ENCODE peak calls at places on chromosomes 6 and 20, in six cellular contexts. T is K562, L is SK-N-SH, G is A549, H is HepG2, X is GM12878. I is an unnamed sample.

GRCh38 chr6:138088307-138088744 is 18.9 kb downstream of the PERP start:
- DNase-seq in T (no peak), L (no peak), G (peak), H (peak), X (no peak), I (peak)

GRCh38 chr6:106883808-106884262 is 90.7 kb downstream of the CD24 start:
- DNase-seq in T (peak), L (peak), G (peak), H (peak), X (no peak), I (no peak)

GRCh38 chr6:11083491-11083890 is 10.1 kb upstream of the SMIM13 start:
- DNase-seq in T (no peak), L (no peak), G (no peak), H (no peak), X (no peak), I (peak)

GRCh38 chr20:47989957-47990356 is 204.7 kb upstream of the SULF2 start:
- DNase-seq in T (no peak), L (peak), G (no peak), H (no peak), X (no peak), I (no peak)

GRCh38 chr20:14333734-14334133 is 3.7 kb downstream of the FLRT3 start:
- DNase-seq in T (no peak), L (no peak), G (no peak), H (no peak), X (no peak), I (no peak)

GRCh38 chr6:75611702-75612375 is 10.2 kb downstream of the SENP6 start:
- DNase-seq in T (no peak), L (no peak), G (no peak), H (no peak), X (no peak), I (peak)

GRCh38 chr6:170279977-170280688 is 10.7 kb downstream of the DLL1 start:
- DNase-seq in T (peak), L (peak), G (peak), H (no peak), X (no peak), I (peak)

GRCh38 chr6:7324520-7324919 is 11.5 kb upstream of the SSR1 start:
- DNase-seq in T (no peak), L (no peak), G (no peak), H (no peak), X (no peak), I (no peak)

GRCh38 chr20:50191065-50191565 is 485 bp downstream of the CEBPB start:
- DNase-seq in T (peak), L (no peak), G (no peak), H (no peak), X (no peak), I (no peak)

GRCh38 chr20:21601799-21602198 is 87.9 kb upstream of the NKX2-2 start:
- DNase-seq in T (no peak), L (no peak), G (no peak), H (no peak), X (no peak), I (no peak)

GRCh38 chr20:51938557-51939324 is 136.4 kb upstream of the SALL4 start:
- DNase-seq in T (no peak), L (no peak), G (no peak), H (no peak), X (no peak), I (peak)

GRCh38 chr20:49161428-49162152 is 26.5 kb downstream of the STAU1 start:
- DNase-seq in T (no peak), L (no peak), G (no peak), H (peak), X (no peak), I (no peak)

GRCh38 chr6:165649701-165650137 is 13.3 kb downstream of the PDE10A start:
- DNase-seq in T (no peak), L (peak), G (no peak), H (no peak), X (no peak), I (peak)

GRCh38 chr6:130026859-130027258 is 8.5 kb downstream of the L3MBTL3 start:
- DNase-seq in T (no peak), L (no peak), G (no peak), H (no peak), X (no peak), I (peak)

GRCh38 chr20:45358282-45359068 is 4.5 kb upstream of the SYS1 start:
- DNase-seq in T (peak), L (no peak), G (no peak), H (peak), X (no peak), I (peak)

GRCh38 chr20:24314053-24314452 is 155.4 kb upstream of the SYNDIG1 start:
- DNase-seq in T (no peak), L (no peak), G (no peak), H (no peak), X (no peak), I (no peak)

GRCh38 chr6:31293343-31293742 is 21.5 kb upstream of the HLA-C start:
- DNase-seq in T (no peak), L (no peak), G (no peak), H (peak), X (no peak), I (peak)

GRCh38 chr6:34484391-34484790 is 18.5 kb downstream of the PACSIN1 start:
- DNase-seq in T (no peak), L (no peak), G (no peak), H (no peak), X (no peak), I (no peak)

GRCh38 chr6:39923394-39923793 is 10.9 kb downstream of the MOCS1 start:
- DNase-seq in T (no peak), L (peak), G (no peak), H (no peak), X (no peak), I (no peak)

GRCh38 chr6:29720863-29721262 is 2.4 kb upstream of the HLA-F start:
- DNase-seq in T (no peak), L (no peak), G (no peak), H (no peak), X (no peak), I (no peak)
- TF ChIP-seq CTCF in T (peak), L (no peak), G (no peak), H (peak), X (peak), I (no peak)

DNA sequence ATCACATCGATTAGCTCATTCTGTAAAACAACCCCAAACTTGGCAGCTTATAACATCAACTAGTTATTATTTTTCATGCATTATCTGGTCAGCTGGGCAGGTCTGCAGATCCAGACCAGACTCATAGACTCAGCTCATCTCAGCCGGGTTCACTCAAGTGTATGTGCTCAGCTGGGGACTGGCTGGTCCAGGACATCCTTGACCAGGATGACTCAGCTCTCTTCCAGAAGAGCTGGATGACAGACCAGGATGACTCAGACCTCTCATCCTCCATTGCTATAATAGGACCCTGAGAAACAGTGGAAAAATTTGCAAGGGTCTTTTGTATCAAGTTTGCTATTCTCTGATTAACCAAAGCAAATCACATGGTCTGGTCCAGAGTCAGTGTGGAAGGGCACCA is 312.5 kb upstream of the PLCB4 start:
- DNase-seq in T (peak), L (no peak), G (peak), H (peak), X (no peak), I (peak)
- TF ChIP-seq SMC3 in T (no peak), L (no peak), G (no peak), H (no peak), X (no peak), I (no peak)

GRCh38 chr6:125787791-125788190 is 3.0 kb upstream of the NCOA7 start:
- DNase-seq in T (peak), L (no peak), G (peak), H (no peak), X (no peak), I (peak)
- TF ChIP-seq CTCF in T (peak), L (peak), G (peak), H (no peak), X (no peak), I (peak)

GRCh38 chr20:5171074-5171789 is 44.4 kb downstream of the CDS2 start:
- DNase-seq in T (no peak), L (no peak), G (no peak), H (no peak), X (no peak), I (no peak)
- TF ChIP-seq SMC3 in T (no peak), L (no peak), G (no peak), H (no peak), X (no peak), I (no peak)